ENCODE peak calls at places on chromosomes 13 and 19, in nine cellular contexts. P, G, Z, O, U, I, Y, B and Q are unnamed samples.
A peak's percentile ranks its signal among the peaks of the same experiment; 100 is the strongest.

GRCh38 chr19:8638078-8638619 is 7.7 kb downstream of the NFILZ start:
- DNase-seq in O (no peak), B (no peak), Z (no peak), P (peak; percentile 33), U (no peak), I (peak; percentile 35), Y (no peak), G (no peak), Q (no peak)

GRCh38 chr19:19531951-19532805 is 3.5 kb downstream of the YJEFN3 start:
- DNase-seq in O (peak; percentile 76), I (peak; percentile 79), G (peak; percentile 88), Y (peak; percentile 85), B (no peak), U (peak; percentile 46), Z (peak; percentile 62), P (peak; percentile 92), Q (peak; percentile 79)

GRCh38 chr19:35797663-35798062 is 15.0 kb downstream of the PRODH2 start:
- DNase-seq in G (no peak), Y (no peak), O (no peak), I (no peak), Z (no peak), U (no peak), P (no peak), B (no peak), Q (no peak)

GRCh38 chr19:16969127-16969526 is 57.5 kb downstream of the CPAMD8 start:
- DNase-seq in U (peak; percentile 45), B (no peak), P (no peak), Z (peak; percentile 21), I (no peak), Y (peak; percentile 32), G (no peak), O (no peak), Q (no peak)

GRCh38 chr13:52356327-52356726 is 49.6 kb downstream of the THSD1 start:
- DNase-seq in Z (no peak), Y (no peak), B (no peak), P (no peak), U (peak; percentile 88), G (peak; percentile 76), I (no peak), O (no peak), Q (no peak)

GRCh38 chr13:40191186-40191980 is 475.1 kb downstream of the FOXO1 start:
- DNase-seq in P (no peak), Z (peak; percentile 55), B (no peak), G (peak; percentile 26), O (no peak), Y (no peak), I (no peak), U (no peak), Q (no peak)

GRCh38 chr19:46482645-46483044 is 11.3 kb upstream of the PNMA8A start:
- DNase-seq in G (peak; percentile 61), Z (no peak), Y (no peak), P (no peak), U (peak; percentile 47), O (no peak), I (no peak), B (no peak), Q (no peak)

GRCh38 chr19:52516191-52516590 is 11.3 kb upstream of the ZNF808 start:
- DNase-seq in G (no peak), Y (no peak), O (no peak), P (no peak), Z (no peak), B (no peak), U (no peak), I (no peak), Q (no peak)

GRCh38 chr13:89574077-89574476 is 1773.4 kb upstream of the MIR17HG start:
- DNase-seq in Y (no peak), B (no peak), G (no peak), I (no peak), P (no peak), Z (no peak), O (no peak), U (no peak), Q (no peak)

GRCh38 chr13:110575322-110576069 is 14.0 kb upstream of the RAB20 start:
- DNase-seq in G (peak; percentile 81), U (no peak), Y (no peak), O (no peak), P (peak; percentile 49), B (no peak), Z (no peak), I (no peak), Q (peak; percentile 51)

GRCh38 chr13:77509221-77509620 is 26.3 kb upstream of the SCEL start:
- DNase-seq in U (no peak), O (no peak), Z (no peak), Y (no peak), I (no peak), P (no peak), G (peak; percentile 77), B (no peak), Q (no peak)

GRCh38 chr19:18650048-18650435 is 13.2 kb downstream of the KLHL26 start:
- DNase-seq in G (peak; percentile 58), Y (no peak), O (no peak), Z (no peak), P (no peak), B (no peak), I (no peak), U (no peak), Q (no peak)

GRCh38 chr19:3098141-3098514 is 4.0 kb downstream of the GNA11 start:
- DNase-seq in G (no peak), Y (no peak), I (no peak), U (peak; percentile 39), P (no peak), B (no peak), O (no peak), Z (no peak), Q (no peak)
- TF ChIP-seq CTCF in G (no peak), Y (no peak), I (no peak), U (peak; percentile 4), P (no peak), B (peak; percentile 20), O (no peak), Z (no peak), Q (no peak)

GRCh38 chr19:42831221-42832019 is 48.1 kb downstream of the PSG1 start:
- DNase-seq in P (no peak), B (no peak), O (no peak), Y (no peak), Z (no peak), U (peak; percentile 85), I (no peak), G (no peak), Q (no peak)
- TF ChIP-seq CTCF in P (no peak), B (no peak), O (no peak), Y (no peak), Z (no peak), U (peak; percentile 21), I (no peak), G (no peak), Q (no peak)

GRCh38 chr13:67071918-67072598 is 158.1 kb downstream of the PCDH9 start:
- DNase-seq in G (no peak), I (no peak), P (no peak), O (no peak), Y (no peak), Z (no peak), B (no peak), U (no peak), Q (no peak)

GRCh38 chr13:67078062-67078461 is 152.1 kb downstream of the PCDH9 start:
- DNase-seq in U (no peak), P (no peak), Y (no peak), Z (no peak), B (no peak), G (no peak), O (no peak), I (no peak), Q (no peak)

GRCh38 chr13:67077132-67077531 is 153.0 kb downstream of the PCDH9 start:
- DNase-seq in Y (no peak), I (no peak), B (no peak), G (no peak), O (no peak), Z (no peak), U (no peak), P (no peak), Q (no peak)

GRCh38 chr13:67076378-67076777 is 153.8 kb downstream of the PCDH9 start:
- DNase-seq in P (no peak), G (peak; percentile 23), I (no peak), Z (no peak), U (no peak), B (no peak), O (no peak), Y (no peak), Q (no peak)

GRCh38 chr13:67075239-67075638 is 154.9 kb downstream of the PCDH9 start:
- DNase-seq in I (no peak), B (no peak), Z (no peak), U (peak; percentile 3), G (peak; percentile 19), O (no peak), P (no peak), Y (no peak), Q (no peak)
- TF ChIP-seq CTCF in I (no peak), B (no peak), Z (no peak), U (no peak), G (no peak), O (no peak), P (no peak), Y (peak; percentile 37), Q (no peak)

GRCh38 chr13:114027826-114028225 is 54.0 kb upstream of the C13orf46 start:
- DNase-seq in B (no peak), O (no peak), I (no peak), G (no peak), Y (no peak), Z (no peak), U (no peak), P (no peak), Q (no peak)

GRCh38 chr13:114032121-114032799 is 58.4 kb upstream of the C13orf46 start:
- DNase-seq in P (no peak), I (no peak), Y (no peak), U (no peak), Z (no peak), B (no peak), G (peak; percentile 82), O (no peak), Q (no peak)

GRCh38 chr13:114030666-114031610 is 57.1 kb upstream of the C13orf46 start:
- DNase-seq in U (no peak), Y (no peak), B (no peak), Z (no peak), G (no peak), O (no peak), P (no peak), I (no peak), Q (no peak)

GRCh38 chr13:114031631-114032030 is 57.8 kb upstream of the C13orf46 start:
- DNase-seq in P (no peak), O (no peak), B (no peak), I (no peak), Y (no peak), U (no peak), Z (no peak), G (no peak), Q (no peak)

DNA sequence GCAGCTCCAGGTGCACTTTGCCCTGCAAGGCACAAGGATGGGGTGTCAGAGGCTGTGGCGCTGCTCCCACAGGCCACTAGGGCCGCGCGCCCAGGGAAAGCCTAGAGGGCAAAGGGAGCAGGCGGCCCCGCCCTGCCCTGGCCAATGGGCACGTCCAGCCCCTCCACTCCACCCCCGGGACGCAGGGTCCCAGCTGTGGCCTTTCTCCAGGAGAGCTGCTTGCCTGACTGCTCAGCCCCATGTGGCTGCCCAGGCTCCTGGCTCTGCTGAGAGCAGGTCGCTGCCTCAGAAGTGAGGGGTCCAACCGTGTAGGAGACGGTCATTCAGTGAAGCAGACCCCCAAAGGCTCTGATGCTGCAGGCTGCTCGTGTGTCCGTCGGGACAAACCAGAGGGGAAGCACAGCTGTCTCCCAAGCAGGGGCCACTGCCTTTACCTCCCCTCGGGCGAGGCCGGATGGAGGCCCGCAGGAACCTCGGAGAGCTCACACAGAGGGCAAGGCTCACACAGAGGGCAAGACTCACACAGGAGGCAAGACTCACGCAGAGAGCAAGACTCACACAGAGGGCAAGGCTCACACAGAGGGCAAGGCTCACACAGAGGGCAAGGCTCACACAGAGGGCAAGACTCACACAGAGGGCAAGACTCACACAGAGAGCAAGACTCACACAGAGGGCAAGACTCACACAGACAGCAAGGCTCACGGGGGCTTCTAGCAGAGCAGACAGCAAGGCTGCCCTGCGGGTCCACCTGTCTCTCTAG is 56.2 kb upstream of the C13orf46 start:
- DNase-seq in U (no peak), O (no peak), Y (no peak), B (no peak), I (no peak), P (no peak), Z (no peak), G (no peak), Q (no peak)
- TF ChIP-seq CTCF in U (no peak), O (no peak), Y (no peak), B (no peak), I (no peak), P (no peak), Z (no peak), G (no peak), Q (no peak)